ENCODE peak calls at places on chromosomes 2 and 18, in nine cellular contexts. Z is WERI-Rb-1, L is type B pancreatic cell, W is BE2C, K is GM23338, F is A549, R is fibroblast of lung, J is Calu3, X is fibroblast of the aortic adventitia. S is an unnamed sample.

GRCh38 chr2:74763962-74764428 is 69.9 kb upstream of the HK2 start:
- DNase-seq in K (no peak), X (no peak), R (no peak), L (no peak), Z (peak), F (no peak), W (no peak), J (no peak), S (no peak)

GRCh38 chr2:185984670-185985069 is 246.1 kb downstream of the FSIP2 start:
- DNase-seq in W (no peak), R (peak), K (no peak), F (no peak), L (no peak), X (peak), J (no peak), Z (no peak), S (no peak)

GRCh38 chr18:22446325-22446724 is 28.6 kb upstream of the CTAGE1 start:
- DNase-seq in L (no peak), R (no peak), X (no peak), K (no peak), W (no peak), Z (no peak), J (no peak), F (no peak), S (no peak)

GRCh38 chr2:122055541-122055940 is 300.1 kb downstream of the TSN start:
- DNase-seq in F (no peak), X (no peak), J (no peak), Z (no peak), R (no peak), L (peak), K (no peak), W (no peak), S (no peak)

GRCh38 chr2:218368621-218369153 is 12.0 kb downstream of the CATIP start:
- DNase-seq in W (no peak), L (no peak), J (no peak), X (no peak), Z (no peak), F (no peak), K (peak), R (peak), S (peak)

GRCh38 chr2:42238644-42239288 is 69.6 kb downstream of the EML4 start:
- DNase-seq in L (no peak), F (peak), X (peak), W (peak), R (no peak), K (peak), J (peak), Z (peak), S (peak)

GRCh38 chr18:13425357-13426095 is 207.0 kb downstream of the LDLRAD4 start:
- DNase-seq in L (no peak), F (no peak), X (no peak), K (no peak), R (no peak), J (no peak), W (no peak), Z (no peak), S (no peak)

GRCh38 chr2:209808521-209808920 is 36.9 kb downstream of the UNC80 start:
- DNase-seq in R (no peak), W (no peak), J (no peak), L (no peak), Z (no peak), K (no peak), F (no peak), X (no peak), S (no peak)

GRCh38 chr2:48711343-48711742 is 44.2 kb downstream of the LHCGR start:
- DNase-seq in J (no peak), Z (no peak), R (no peak), W (no peak), K (no peak), L (no peak), F (no peak), X (no peak), S (no peak)

GRCh38 chr2:158969717-158970521 is 1.5 kb downstream of the TANC1 start:
- DNase-seq in R (peak), W (peak), K (peak), F (peak), X (peak), J (peak), L (no peak), Z (peak), S (peak)

GRCh38 chr2:10930731-10931516 is 19.2 kb downstream of the KCNF1 start:
- DNase-seq in L (no peak), J (no peak), F (no peak), K (no peak), W (no peak), X (no peak), Z (no peak), R (peak), S (no peak)

GRCh38 chr2:99554238-99554637 is 64.4 kb upstream of the REV1 start:
- DNase-seq in L (no peak), W (peak), K (peak), F (peak), Z (peak), X (no peak), J (no peak), R (no peak), S (no peak)

GRCh38 chr2:30912056-30912455 is 104.8 kb upstream of the CAPN13 start:
- DNase-seq in L (no peak), R (no peak), Z (no peak), K (no peak), F (no peak), X (no peak), J (no peak), W (no peak), S (no peak)

GRCh38 chr2:30914456-30914855 is 107.2 kb upstream of the CAPN13 start:
- DNase-seq in L (no peak), X (no peak), R (no peak), W (no peak), J (no peak), Z (no peak), K (no peak), F (no peak), S (no peak)

GRCh38 chr2:30910686-30911085 is 103.4 kb upstream of the CAPN13 start:
- DNase-seq in K (no peak), L (no peak), X (no peak), Z (no peak), R (no peak), W (no peak), J (no peak), F (no peak), S (no peak)

GRCh38 chr2:30911327-30911726 is 104.1 kb upstream of the CAPN13 start:
- DNase-seq in W (no peak), J (no peak), Z (no peak), K (no peak), L (no peak), R (no peak), X (no peak), F (no peak), S (no peak)

GRCh38 chr2:30915485-30915884 is 108.2 kb upstream of the CAPN13 start:
- DNase-seq in W (peak), R (no peak), L (no peak), Z (peak), K (peak), X (no peak), J (peak), F (peak), S (no peak)
- TF ChIP-seq CTCF in W (peak), R (no peak), L (peak), Z (peak), K (peak), X (peak), J (peak), F (no peak), S (peak)

GRCh38 chr2:63697160-63697559 is 108.4 kb downstream of the MDH1 start:
- DNase-seq in K (no peak), F (no peak), L (no peak), X (no peak), W (no peak), R (no peak), Z (no peak), J (no peak), S (no peak)

GRCh38 chr2:63698825-63699548 is 110.2 kb downstream of the MDH1 start:
- DNase-seq in L (no peak), J (peak), R (peak), X (peak), Z (peak), K (peak), W (peak), F (peak), S (peak)

GRCh38 chr2:63695583-63695982 is 106.8 kb downstream of the MDH1 start:
- DNase-seq in X (no peak), F (no peak), R (no peak), Z (no peak), J (no peak), L (no peak), W (no peak), K (no peak), S (no peak)

GRCh38 chr2:63699549-63699839 is 110.7 kb downstream of the MDH1 start:
- DNase-seq in W (no peak), Z (no peak), R (peak), K (no peak), F (no peak), L (no peak), X (peak), J (no peak), S (peak)

GRCh38 chr2:63696496-63696895 is 107.7 kb downstream of the MDH1 start:
- DNase-seq in K (no peak), R (peak), L (no peak), X (no peak), W (no peak), F (no peak), Z (no peak), J (no peak), S (no peak)
- TF ChIP-seq CTCF in K (no peak), R (no peak), L (no peak), X (no peak), W (no peak), F (no peak), Z (no peak), J (no peak), S (no peak)

DNA sequence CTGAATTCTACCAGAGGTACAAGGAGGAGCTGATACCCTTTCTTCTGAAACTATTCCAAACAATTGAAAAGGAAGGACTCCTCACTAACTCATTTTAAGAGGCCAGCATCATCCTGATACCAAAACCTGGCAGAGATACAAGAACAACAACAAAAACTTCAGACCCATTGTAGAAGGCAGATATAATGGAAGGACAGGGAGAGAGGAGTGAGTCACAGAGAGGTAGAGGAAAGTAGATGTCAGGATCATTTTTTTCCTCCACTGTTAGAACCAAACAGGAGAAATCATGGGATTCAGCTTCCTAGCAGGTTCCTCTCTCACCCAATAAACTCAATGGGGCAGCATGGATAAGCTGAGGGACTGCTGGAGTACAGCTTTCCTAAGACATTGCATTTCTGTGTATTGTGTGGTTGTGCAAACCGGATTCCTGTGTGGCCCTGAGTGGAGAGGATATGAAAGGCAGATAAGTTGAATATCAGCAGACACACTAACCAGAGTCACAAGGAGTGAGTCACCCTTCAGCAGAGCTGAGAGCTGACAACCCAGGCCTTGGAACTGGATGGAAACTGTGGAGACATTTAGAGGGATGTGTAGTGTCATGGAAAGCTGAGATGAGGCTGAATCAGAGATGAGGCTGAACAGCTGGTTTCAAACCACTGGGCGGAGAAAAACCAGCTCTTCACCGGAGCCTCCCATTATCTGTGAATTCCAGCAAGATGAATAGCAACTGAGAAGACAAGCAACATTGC is 60.9 kb upstream of the MMADHC start:
- DNase-seq in L (no peak), Z (no peak), J (peak), K (no peak), R (peak), W (peak), F (peak), X (peak), S (peak)
- TF ChIP-seq CTCF in L (no peak), Z (no peak), J (no peak), K (no peak), R (no peak), W (no peak), F (no peak), X (peak), S (peak)

DNA sequence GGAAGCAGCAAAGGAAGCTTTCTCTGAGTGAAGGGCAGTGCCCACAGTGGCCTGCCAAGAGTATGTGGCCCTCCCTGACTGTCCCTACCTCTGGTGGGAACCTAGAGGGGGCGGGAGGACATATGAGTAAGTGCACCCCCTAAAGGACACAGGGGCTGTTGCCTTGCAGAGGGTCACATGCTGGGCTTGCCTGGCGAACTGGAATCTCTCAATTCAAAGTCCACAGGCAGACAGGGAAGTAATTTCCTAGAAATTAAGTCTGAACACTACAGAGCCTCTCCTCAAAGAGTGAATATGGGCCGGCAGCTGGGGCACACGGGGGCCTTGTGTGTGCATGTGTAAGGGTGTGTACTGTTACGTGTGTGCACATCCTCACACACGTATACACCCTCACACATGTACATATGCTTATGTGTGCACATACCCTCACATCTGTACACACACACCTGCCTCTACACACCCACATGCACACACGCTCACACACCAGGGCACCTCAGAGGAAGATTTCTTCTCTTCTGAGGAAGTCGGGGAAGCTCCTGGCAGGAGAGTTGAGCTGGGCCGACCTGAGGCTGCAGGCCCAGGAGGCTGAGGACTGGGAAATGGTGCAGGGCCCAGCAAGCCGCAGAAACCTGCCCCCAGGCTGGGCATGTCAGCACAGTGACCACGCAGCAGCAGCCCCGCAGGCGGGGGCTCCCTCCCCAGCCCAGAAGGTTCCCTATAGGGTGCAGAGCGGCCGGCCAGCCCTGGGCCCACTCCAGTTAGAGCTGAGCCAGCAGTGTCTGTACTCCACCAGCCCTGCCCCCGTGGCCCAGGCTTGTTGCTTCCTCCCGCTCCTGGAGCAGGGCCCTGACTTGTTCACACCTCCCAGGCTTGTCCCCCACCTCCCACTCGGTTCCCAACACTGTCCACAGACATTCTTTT is 77.4 kb upstream of the TAF1B start:
- DNase-seq in X (no peak), R (no peak), K (no peak), Z (no peak), W (no peak), J (no peak), F (no peak), L (no peak), S (no peak)
- TF ChIP-seq CTCF in X (no peak), R (no peak), K (peak), Z (peak), W (no peak), J (no peak), F (peak), L (no peak), S (no peak)

GRCh38 chr2:22737144-22737543 is 647.8 kb upstream of the KLHL29 start:
- DNase-seq in L (no peak), W (no peak), K (peak), R (no peak), X (no peak), Z (no peak), J (no peak), F (no peak), S (no peak)
- TF ChIP-seq CTCF in L (peak), W (peak), K (peak), R (no peak), X (no peak), Z (peak), J (no peak), F (no peak), S (no peak)

GRCh38 chr18:75044296-75044695 is 164.6 kb downstream of the PTGR3 start:
- DNase-seq in J (no peak), X (no peak), K (no peak), Z (no peak), L (no peak), F (no peak), R (no peak), W (no peak), S (no peak)

GRCh38 chr18:75045249-75045648 is 163.7 kb downstream of the PTGR3 start:
- DNase-seq in X (no peak), W (no peak), L (no peak), F (no peak), R (no peak), J (no peak), K (no peak), Z (no peak), S (no peak)

GRCh38 chr18:75044791-75045190 is 164.1 kb downstream of the PTGR3 start:
- DNase-seq in F (no peak), J (no peak), K (no peak), L (no peak), X (no peak), Z (no peak), W (no peak), R (no peak), S (no peak)

GRCh38 chr18:75043478-75043877 is 165.5 kb downstream of the PTGR3 start:
- DNase-seq in K (no peak), Z (no peak), W (no peak), L (no peak), J (no peak), R (no peak), X (no peak), F (no peak), S (no peak)

GRCh38 chr18:75041586-75041985 is 167.4 kb downstream of the PTGR3 start:
- DNase-seq in K (peak), R (peak), F (peak), Z (no peak), W (no peak), X (peak), L (no peak), J (no peak), S (peak)
- TF ChIP-seq CTCF in K (peak), R (peak), F (peak), Z (peak), W (peak), X (peak), L (peak), J (peak), S (peak)

S was measured in HFFc6.